ENCODE peak calls at places on chromosomes 12 and 14, in four cellular contexts. V is NCI-H69; H is stimulated activated effector memory CD8-positive, alpha-beta T cell treated with anti-CD3 and anti-CD28 coated beads, Interleukin-12 subunit alpha, Interleukin-12 subunit beta, amount 100 ng/mL, for 72 hours; X is iPS-NIHi11. K is an unnamed sample.

GRCh38 chr12:91142184-91142583 is 30.9 kb upstream of the LUM start:
- DNase-seq in V (no peak), H (no peak), X (no peak), K (no peak)

GRCh38 chr12:131928765-131929529 is at the start of gene PUS1:
- DNase-seq in V (peak), H (peak), X (peak), K (peak)

GRCh38 chr14:105841022-105842009 is 314.9 kb downstream of the TMEM121 start:
- DNase-seq in V (peak), H (no peak), X (no peak), K (no peak)

GRCh38 chr14:59310644-59311043 is 122.2 kb downstream of the DAAM1 start:
- DNase-seq in V (no peak), H (no peak), X (no peak), K (no peak)

GRCh38 chr12:2582631-2583616 is 211.8 kb upstream of the FKBP4 start:
- DNase-seq in V (peak), H (peak), X (peak), K (peak)

GRCh38 chr14:91315844-91316267 is 71.4 kb upstream of the GPR68 start:
- DNase-seq in V (no peak), H (peak), X (no peak), K (no peak)

GRCh38 chr14:64074961-64075619 is 219.1 kb downstream of the ESR2 start:
- DNase-seq in V (no peak), H (no peak), X (no peak), K (no peak)

GRCh38 chr14:38250316-38250715 is 5.6 kb downstream of the CLEC14A start:
- DNase-seq in V (no peak), H (no peak), X (no peak), K (no peak)

GRCh38 chr12:75623631-75624118 is 112.3 kb upstream of the KRR1 start:
- DNase-seq in V (peak), H (no peak), X (peak), K (no peak)

GRCh38 chr12:49352351-49352750 is 5.7 kb downstream of the DNAJC22 start:
- DNase-seq in V (no peak), H (no peak), X (no peak), K (no peak)

GRCh38 chr14:106686533-106686932 is 1160.2 kb downstream of the TMEM121 start:
- DNase-seq in V (no peak), H (no peak), X (no peak), K (no peak)

GRCh38 chr14:102930753-102931579 is 8.5 kb downstream of the AMN start:
- DNase-seq in V (peak), H (no peak), X (peak), K (no peak)

GRCh38 chr12:80001562-80001961 is 66.7 kb upstream of the PPP1R12A start:
- DNase-seq in V (peak), H (no peak), X (peak), K (no peak)

GRCh38 chr14:39232554-39233415 is 930 bp upstream of the MIA2 start:
- DNase-seq in V (no peak), H (no peak), X (no peak), K (no peak)

GRCh38 chr12:59357811-59358210 is 238.0 kb upstream of the SLC16A7 start:
- DNase-seq in V (no peak), H (no peak), X (no peak), K (no peak)

GRCh38 chr12:31876568-31877424 is 82.4 kb upstream of the RESF1 start:
- DNase-seq in V (peak), H (no peak), X (no peak), K (no peak)

GRCh38 chr14:100777366-100778077 is 48.4 kb upstream of the MEG3 start:
- DNase-seq in V (no peak), H (no peak), X (no peak), K (no peak)

K was measured in NT2/D1.